ENCODE peak calls at places on chromosome 3, in ten cellular contexts. Y, D, E, A, N, S, L, H, F and T are unnamed samples.

GRCh38 chr3:188706599-188706998 is 465.2 kb upstream of the TPRG1 start:
- DNase-seq in Y (no peak), D (no peak), E (no peak), A (no peak), N (no peak), S (no peak), L (no peak), H (no peak), F (no peak), T (no peak)

GRCh38 chr3:156175570-156175969 is 55.2 kb downstream of the KCNAB1 start:
- DNase-seq in Y (no peak), D (no peak), E (no peak), A (no peak), N (no peak), S (no peak), L (no peak), H (no peak), F (no peak), T (no peak)

GRCh38 chr3:123658118-123658859 is 73.4 kb upstream of the HACD2 start:
- DNase-seq in Y (no peak), D (no peak), E (no peak), A (peak), N (no peak), S (no peak), L (no peak), H (peak), F (peak), T (no peak)

GRCh38 chr3:45084361-45084760 is 58.3 kb downstream of the CLEC3B start:
- DNase-seq in Y (no peak), D (no peak), E (no peak), A (no peak), N (no peak), S (no peak), L (no peak), H (no peak), F (no peak), T (no peak)

GRCh38 chr3:175208316-175208715 is 349.2 kb downstream of the NAALADL2 start:
- DNase-seq in Y (no peak), D (no peak), E (no peak), A (no peak), N (no peak), S (peak), L (no peak), H (no peak), F (no peak), T (no peak)

GRCh38 chr3:149296972-149297371 is 36.5 kb downstream of the TM4SF18 start:
- DNase-seq in Y (no peak), D (no peak), E (no peak), A (no peak), N (no peak), S (no peak), L (no peak), H (no peak), F (no peak), T (no peak)

GRCh38 chr3:187994221-187995085 is 159.5 kb upstream of the LPP start:
- DNase-seq in Y (no peak), D (no peak), E (no peak), A (no peak), N (no peak), S (no peak), L (no peak), H (no peak), F (no peak), T (no peak)

GRCh38 chr3:125959317-125960065 is 9.5 kb upstream of the ROPN1B start:
- DNase-seq in Y (no peak), D (no peak), E (no peak), A (no peak), N (no peak), S (no peak), L (peak), H (no peak), F (no peak), T (peak)

GRCh38 chr3:150216041-150216811 is 191.9 kb upstream of the TSC22D2 start:
- DNase-seq in Y (no peak), D (peak), E (peak), A (no peak), N (no peak), S (peak), L (no peak), H (peak), F (peak), T (no peak)

GRCh38 chr3:37243811-37244748 is 69.7 kb upstream of the LRRFIP2 start:
- DNase-seq in Y (peak), D (peak), E (peak), A (peak), N (no peak), S (peak), L (peak), H (peak), F (peak), T (peak)

GRCh38 chr3:151924753-151925152 is 51.3 kb downstream of the SUCNR1 start:
- DNase-seq in Y (no peak), D (no peak), E (no peak), A (no peak), N (no peak), S (no peak), L (no peak), H (no peak), F (no peak), T (no peak)

GRCh38 chr3:111998661-111999641 is at the start of gene TAGLN3:
- DNase-seq in Y (no peak), D (peak), E (peak), A (peak), N (no peak), S (peak), L (peak), H (no peak), F (no peak), T (no peak)

GRCh38 chr3:27632431-27633223 is 89.5 kb downstream of the EOMES start:
- DNase-seq in Y (no peak), D (peak), E (no peak), A (peak), N (peak), S (peak), L (peak), H (peak), F (peak), T (no peak)

GRCh38 chr3:11331101-11331500 is 58.9 kb downstream of the ATG7 start:
- DNase-seq in Y (no peak), D (no peak), E (no peak), A (no peak), N (no peak), S (no peak), L (no peak), H (no peak), F (no peak), T (no peak)

GRCh38 chr3:11329779-11330178 is 57.6 kb downstream of the ATG7 start:
- DNase-seq in Y (no peak), D (no peak), E (no peak), A (no peak), N (no peak), S (no peak), L (no peak), H (no peak), F (no peak), T (no peak)

DNA sequence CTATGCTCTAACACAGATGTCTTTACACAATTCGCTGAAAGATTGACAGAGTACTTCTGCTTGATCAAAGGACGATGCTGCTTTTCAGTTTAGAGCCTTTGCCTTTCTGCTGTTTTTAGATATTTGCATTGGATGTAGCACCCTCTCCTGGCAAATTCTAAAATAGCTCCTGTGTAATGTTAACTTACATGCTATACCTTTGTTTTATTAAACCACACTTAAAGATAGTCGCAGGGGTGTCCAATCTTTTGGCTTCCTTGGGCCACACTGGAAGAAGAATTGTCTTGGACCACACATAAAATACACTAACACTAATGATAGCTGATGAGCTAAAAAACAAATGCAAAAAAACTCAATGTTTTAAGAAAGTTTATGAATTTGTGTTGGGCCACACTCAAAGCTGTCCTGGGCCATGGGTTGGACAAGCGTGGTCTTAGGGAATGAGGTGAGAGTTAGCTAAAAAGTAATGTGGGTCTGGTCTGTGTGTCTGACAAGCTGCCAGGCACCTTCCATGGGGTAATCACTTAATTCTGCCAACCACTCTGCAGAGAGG is 62.9 kb downstream of the ATG7 start:
- DNase-seq in Y (no peak), D (peak), E (peak), A (no peak), N (peak), S (peak), L (no peak), H (no peak), F (no peak), T (no peak)
- TF ChIP-seq CTCF in Y (peak), D (peak), E (peak), A (peak), N (peak), S (peak), L (peak), H (peak), F (peak), T (peak)

GRCh38 chr3:13927295-13927694 is 47.4 kb upstream of the WNT7A start:
- DNase-seq in Y (no peak), D (no peak), E (no peak), A (no peak), N (no peak), S (no peak), L (peak), H (no peak), F (no peak), T (no peak)
- TF ChIP-seq CTCF in Y (no peak), D (no peak), E (no peak), A (no peak), N (no peak), S (peak), L (no peak), H (no peak), F (no peak), T (peak)

GRCh38 chr3:77814845-77815244 is 774.9 kb downstream of the ROBO2 start:
- DNase-seq in Y (no peak), D (no peak), E (no peak), A (no peak), N (no peak), S (no peak), L (no peak), H (no peak), F (no peak), T (no peak)

GRCh38 chr3:77816470-77816869 is 776.6 kb downstream of the ROBO2 start:
- DNase-seq in Y (no peak), D (no peak), E (no peak), A (no peak), N (no peak), S (no peak), L (no peak), H (no peak), F (no peak), T (no peak)

GRCh38 chr3:77815467-77815866 is 775.6 kb downstream of the ROBO2 start:
- DNase-seq in Y (no peak), D (no peak), E (peak), A (no peak), N (no peak), S (peak), L (peak), H (no peak), F (no peak), T (no peak)
- TF ChIP-seq CTCF in Y (no peak), D (peak), E (no peak), A (no peak), N (peak), S (peak), L (no peak), H (no peak), F (no peak), T (peak)

GRCh38 chr3:75220932-75221331 is 443.2 kb upstream of the FRG2C start:
- DNase-seq in Y (no peak), D (no peak), E (no peak), A (no peak), N (no peak), S (peak), L (peak), H (no peak), F (no peak), T (no peak)
- TF ChIP-seq CTCF in Y (no peak), D (no peak), E (no peak), A (no peak), N (no peak), S (peak), L (no peak), H (no peak), F (no peak), T (no peak)

DNA sequence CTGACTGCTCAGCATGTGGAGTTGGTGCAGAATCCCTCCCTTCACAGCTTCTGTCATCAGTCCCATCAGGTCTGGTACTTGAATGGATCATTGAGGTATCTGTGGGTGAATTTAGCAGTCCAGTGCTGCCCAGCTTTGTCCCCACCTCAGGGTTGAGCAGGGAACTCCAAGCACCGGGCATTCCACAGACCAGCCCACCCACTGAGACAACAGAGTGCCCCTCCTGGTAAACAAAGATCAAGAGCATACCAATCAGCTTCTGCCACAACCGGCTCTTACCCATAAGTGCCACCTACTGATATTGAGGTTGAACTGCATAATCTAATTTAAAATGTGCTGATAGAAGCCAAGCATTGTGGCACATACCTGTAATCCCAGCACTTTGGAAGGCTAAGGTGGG is 57.1 kb upstream of the FXR1 start:
- DNase-seq in Y (no peak), D (no peak), E (peak), A (no peak), N (no peak), S (peak), L (peak), H (no peak), F (no peak), T (no peak)
- TF ChIP-seq CTCF in Y (no peak), D (no peak), E (no peak), A (no peak), N (peak), S (peak), L (peak), H (no peak), F (peak), T (peak)

DNA sequence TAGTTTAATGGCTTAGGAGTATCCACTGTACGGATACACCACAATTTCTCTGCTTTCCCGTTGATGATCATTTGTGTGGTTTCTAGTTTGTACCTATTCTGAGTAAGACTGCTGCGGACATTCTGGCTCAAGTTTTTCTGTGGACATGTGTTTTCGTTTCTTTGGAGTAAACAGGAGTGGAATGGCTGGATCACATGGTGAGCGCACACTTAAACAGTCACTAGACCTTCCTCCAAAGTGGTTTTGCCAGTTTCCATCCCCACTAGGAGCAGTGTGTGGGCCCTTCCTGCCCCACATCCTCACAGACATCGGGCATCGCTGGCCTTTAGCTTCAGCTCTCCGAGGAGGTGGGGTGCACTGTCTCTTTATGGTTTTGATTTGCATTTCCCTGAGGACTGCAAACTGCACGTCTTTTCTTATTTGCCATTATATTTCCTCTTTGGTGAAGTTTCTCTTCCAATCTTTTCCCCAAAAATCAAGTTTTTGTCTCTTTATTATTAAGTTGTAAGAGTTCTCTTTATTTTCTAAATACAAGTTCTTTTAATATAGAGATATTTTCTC is 94.1 kb downstream of the VGLL4 start:
- DNase-seq in Y (no peak), D (no peak), E (no peak), A (peak), N (no peak), S (no peak), L (no peak), H (no peak), F (no peak), T (no peak)
- TF ChIP-seq CTCF in Y (no peak), D (no peak), E (no peak), A (no peak), N (no peak), S (no peak), L (no peak), H (no peak), F (no peak), T (no peak)

DNA sequence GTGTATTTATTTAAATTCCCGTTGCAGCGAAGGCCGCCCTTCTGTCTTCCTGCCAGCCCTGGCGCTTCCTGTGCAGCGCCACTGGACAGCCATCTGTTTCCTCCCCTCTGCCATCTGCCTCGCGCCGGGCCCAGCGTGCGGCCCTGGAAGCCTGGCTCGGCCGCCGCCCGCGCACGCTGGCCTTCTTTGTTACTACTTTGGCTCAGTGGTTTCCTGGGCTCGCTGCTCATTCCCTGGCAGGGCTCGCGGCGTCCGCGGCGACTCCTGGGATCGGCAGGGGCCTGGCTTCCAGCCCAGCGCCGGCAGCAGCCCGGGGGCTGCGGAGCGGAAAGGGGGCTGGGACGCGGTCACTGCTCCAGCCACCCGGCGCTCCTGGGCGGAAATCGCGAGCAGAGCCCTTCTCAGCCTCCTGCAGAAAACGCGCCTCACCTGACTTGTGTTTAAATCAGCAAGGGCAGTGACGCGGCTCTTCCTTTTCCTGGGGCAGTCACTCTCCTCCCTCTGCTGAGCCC is 9.9 kb downstream of the CMTM7 start:
- DNase-seq in Y (no peak), D (peak), E (peak), A (peak), N (no peak), S (peak), L (peak), H (peak), F (peak), T (no peak)
- TF ChIP-seq CTCF in Y (no peak), D (no peak), E (no peak), A (no peak), N (no peak), S (no peak), L (no peak), H (no peak), F (no peak), T (peak)